ENCODE peak calls at places on chromosomes 11 and 22, in seven cellular contexts. E is CD4-positive, CD25-positive, alpha-beta regulatory T cell; B is activated T-cell treated with anti-CD3 and anti-CD28 coated beads for 1 hour; T is HFF-Myc; I is GM23248; W is ELR; Q is hepatocyte. J is an unnamed sample.

GRCh38 chr22:20186183-20186870 is 35.5 kb upstream of the CCDC188 start:
- DNase-seq in E (no peak), B (no peak), T (no peak), I (no peak), W (peak; percentile 33), Q (no peak), J (peak; percentile 26)

GRCh38 chr22:50173221-50173982 is 2.9 kb downstream of the PANX2 start:
- DNase-seq in E (no peak), B (no peak), T (no peak), I (no peak), W (no peak), Q (no peak), J (no peak)

GRCh38 chr22:17896552-17896951 is 122.3 kb upstream of the BID start:
- DNase-seq in E (no peak), B (no peak), T (no peak), I (no peak), W (peak; percentile 24), Q (no peak), J (peak; percentile 76)

GRCh38 chr11:845872-846271 is 3.2 kb downstream of the TSPAN4 start:
- DNase-seq in E (no peak), B (no peak), T (no peak), I (peak; percentile 43), W (no peak), Q (no peak), J (no peak)

GRCh38 chr22:38262051-38262795 is 10.6 kb downstream of the TMEM184B start:
- DNase-seq in E (peak; percentile 21), B (peak; percentile 18), T (no peak), I (peak; percentile 57), W (peak; percentile 59), Q (no peak), J (peak; percentile 39)

GRCh38 chr11:34653851-34654490 is 33.1 kb downstream of the EHF start:
- DNase-seq in E (no peak), B (no peak), T (peak; percentile 80), I (peak; percentile 96), W (peak; percentile 99), Q (peak; percentile 84), J (peak; percentile 50)

GRCh38 chr22:23180893-23181762 is 819 bp downstream of the BCR start:
- DNase-seq in E (peak; percentile 43), B (no peak), T (no peak), I (peak; percentile 43), W (peak; percentile 18), Q (no peak), J (peak; percentile 67)

GRCh38 chr11:65135633-65136145 is 1.4 kb upstream of the SYVN1 start:
- DNase-seq in E (no peak), B (no peak), T (no peak), I (no peak), W (no peak), Q (no peak), J (peak; percentile 21)

GRCh38 chr22:32112380-32112779 is 46.7 kb downstream of the C22orf42 start:
- DNase-seq in E (no peak), B (no peak), T (no peak), I (no peak), W (no peak), Q (no peak), J (no peak)

GRCh38 chr22:49621601-49622210 is 206.0 kb downstream of the BRD1 start:
- DNase-seq in E (no peak), B (no peak), T (no peak), I (no peak), W (no peak), Q (no peak), J (no peak)

GRCh38 chr22:21797444-21798221 is 62.0 kb upstream of the YPEL1 start:
- DNase-seq in E (no peak), B (no peak), T (no peak), I (no peak), W (peak; percentile 31), Q (no peak), J (no peak)

GRCh38 chr11:120839846-120840402 is 184.0 kb upstream of the TBCEL start:
- DNase-seq in E (no peak), B (no peak), T (no peak), I (no peak), W (no peak), Q (no peak), J (no peak)

GRCh38 chr11:91947215-91947614 is 277.4 kb upstream of the FAT3 start:
- DNase-seq in E (no peak), B (no peak), T (no peak), I (peak; percentile 34), W (no peak), Q (no peak), J (peak; percentile 16)

GRCh38 chr11:1879941-1880720 is 11.6 kb downstream of the PRR33 start:
- DNase-seq in E (no peak), B (no peak), T (no peak), I (peak; percentile 45), W (no peak), Q (peak; percentile 30), J (no peak)

GRCh38 chr11:117663826-117664225 is 133.2 kb downstream of the DSCAML1 start:
- DNase-seq in E (no peak), B (no peak), T (no peak), I (peak; percentile 8), W (no peak), Q (peak; percentile 40), J (peak; percentile 59)

GRCh38 chr11:60966867-60967266 is 4.6 kb upstream of the CD6 start:
- DNase-seq in E (no peak), B (no peak), T (no peak), I (no peak), W (no peak), Q (no peak), J (no peak)

GRCh38 chr11:420054-420910 is 5.5 kb upstream of the SIGIRR start:
- DNase-seq in E (no peak), B (no peak), T (no peak), I (no peak), W (no peak), Q (no peak), J (no peak)